ENCODE peak calls at places on chromosomes 3 and 15, in nine cellular contexts. J, K, W, H, X, R, Z, B and M are unnamed samples.

GRCh38 chr15:94026458-94026967 is 204.8 kb upstream of the MCTP2 start:
- DNase-seq in J (no peak), K (no peak), W (no peak), H (no peak), X (no peak), R (no peak), Z (peak), B (no peak), M (no peak)

GRCh38 chr3:187101184-187102072 is 37.9 kb downstream of the RPL39L start:
- DNase-seq in J (no peak), K (peak), W (peak), H (no peak), X (peak), R (peak), Z (peak), B (no peak), M (peak)

GRCh38 chr15:58332676-58333400 is 99.0 kb upstream of the LIPC start:
- DNase-seq in J (peak), K (no peak), W (no peak), H (no peak), X (peak), R (no peak), Z (peak), B (no peak), M (no peak)

GRCh38 chr3:59115355-59116136 is 65.7 kb upstream of the CFAP20DC start:
- DNase-seq in J (no peak), K (no peak), W (no peak), H (no peak), X (no peak), R (no peak), Z (no peak), B (no peak), M (no peak)

GRCh38 chr15:98694153-98694552 is 45.8 kb downstream of the IGF1R start:
- DNase-seq in J (no peak), K (no peak), W (no peak), H (no peak), X (no peak), R (no peak), Z (no peak), B (no peak), M (no peak)

GRCh38 chr3:196207159-196207832 is 3.9 kb downstream of the ZDHHC19 start:
- DNase-seq in J (no peak), K (no peak), W (peak), H (no peak), X (no peak), R (peak), Z (no peak), B (no peak), M (no peak)

GRCh38 chr3:59558906-59559720 is 509.3 kb upstream of the CFAP20DC start:
- DNase-seq in J (no peak), K (no peak), W (no peak), H (no peak), X (peak), R (no peak), Z (no peak), B (no peak), M (no peak)

GRCh38 chr3:177473184-177473583 is 275.9 kb upstream of the TBL1XR1 start:
- DNase-seq in J (no peak), K (no peak), W (no peak), H (no peak), X (peak), R (no peak), Z (peak), B (no peak), M (no peak)

GRCh38 chr3:148202386-148202785 is 495.3 kb upstream of the AGTR1 start:
- DNase-seq in J (no peak), K (no peak), W (no peak), H (no peak), X (no peak), R (no peak), Z (no peak), B (no peak), M (no peak)

GRCh38 chr3:73365756-73366397 is 258.9 kb downstream of the PDZRN3 start:
- DNase-seq in J (no peak), K (no peak), W (no peak), H (peak), X (peak), R (no peak), Z (no peak), B (no peak), M (no peak)

GRCh38 chr3:53457068-53457467 is 37.3 kb upstream of the CACNA1D start:
- DNase-seq in J (no peak), K (no peak), W (no peak), H (no peak), X (no peak), R (no peak), Z (no peak), B (no peak), M (no peak)

GRCh38 chr3:40181182-40181581 is 128.3 kb upstream of the EIF1B start:
- DNase-seq in J (no peak), K (no peak), W (no peak), H (no peak), X (no peak), R (no peak), Z (no peak), B (no peak), M (no peak)

GRCh38 chr3:129486057-129487035 is 42.1 kb upstream of the RHO start:
- DNase-seq in J (no peak), K (no peak), W (no peak), H (no peak), X (peak), R (no peak), Z (peak), B (peak), M (no peak)

GRCh38 chr15:31264534-31265089 is 62.0 kb upstream of the KLF13 start:
- DNase-seq in J (no peak), K (no peak), W (no peak), H (no peak), X (no peak), R (no peak), Z (no peak), B (no peak), M (no peak)

GRCh38 chr3:115986555-115987207 is 363.4 kb downstream of the GAP43 start:
- DNase-seq in J (no peak), K (peak), W (no peak), H (no peak), X (no peak), R (no peak), Z (peak), B (peak), M (no peak)

GRCh38 chr3:57078366-57079220 is 18.1 kb downstream of the SPATA12 start:
- DNase-seq in J (peak), K (no peak), W (no peak), H (peak), X (peak), R (peak), Z (no peak), B (peak), M (no peak)

GRCh38 chr15:40773496-40773895 is 3.7 kb downstream of the C15orf62 start:
- DNase-seq in J (no peak), K (no peak), W (no peak), H (no peak), X (no peak), R (peak), Z (no peak), B (no peak), M (no peak)